ENCODE peak calls at places on chromosomes 6 and 20, in eight cellular contexts. One of them, this sample, is unnamed.

GRCh38 chr6:113595921-113596376 is 261.2 kb upstream of the MARCKS start:
- DNase-seq in amygdala: no peak
- DNase-seq in AG08396: no peak
- DNase-seq in activated CD4-positive, alpha-beta T cell treated with anti-CD3 and anti-CD28 coated beads for 48 hours: no peak
- DNase-seq in lower lobe of right lung: no peak
- DNase-seq in endothelial cell of umbilical vein: no peak
- DNase-seq in tibial artery: no peak
- DNase-seq in NCI-H1436 treated with DMSO at 0.1 percent for 48 hours: peak; percentile 45
- DNase-seq in this sample: peak; percentile 22

GRCh38 chr6:107977283-107977682 is 19.3 kb upstream of the SEC63 start:
- DNase-seq in NCI-H1436 treated with DMSO at 0.1 percent for 48 hours: no peak
- DNase-seq in lower lobe of right lung: no peak
- DNase-seq in tibial artery: no peak
- DNase-seq in endothelial cell of umbilical vein: peak; percentile 61
- DNase-seq in amygdala: no peak
- DNase-seq in AG08396: peak; percentile 11
- DNase-seq in activated CD4-positive, alpha-beta T cell treated with anti-CD3 and anti-CD28 coated beads for 48 hours: no peak
- DNase-seq in this sample: peak; percentile 61

GRCh38 chr6:43798688-43799444 is 28.9 kb downstream of the VEGFA start:
- DNase-seq in AG08396: peak; percentile 80
- DNase-seq in endothelial cell of umbilical vein: peak; percentile 26
- DNase-seq in activated CD4-positive, alpha-beta T cell treated with anti-CD3 and anti-CD28 coated beads for 48 hours: peak; percentile 31
- DNase-seq in amygdala: no peak
- DNase-seq in lower lobe of right lung: peak; percentile 90
- DNase-seq in NCI-H1436 treated with DMSO at 0.1 percent for 48 hours: no peak
- DNase-seq in tibial artery: no peak
- DNase-seq in this sample: peak; percentile 98

GRCh38 chr20:64000906-64001305 is 20.0 kb downstream of the PRPF6 start:
- DNase-seq in NCI-H1436 treated with DMSO at 0.1 percent for 48 hours: no peak
- DNase-seq in activated CD4-positive, alpha-beta T cell treated with anti-CD3 and anti-CD28 coated beads for 48 hours: no peak
- DNase-seq in endothelial cell of umbilical vein: no peak
- DNase-seq in AG08396: no peak
- DNase-seq in amygdala: no peak
- DNase-seq in tibial artery: no peak
- DNase-seq in lower lobe of right lung: no peak
- DNase-seq in this sample: peak; percentile 29

GRCh38 chr20:460180-460579 is 2.2 kb downstream of the TBC1D20 start:
- DNase-seq in amygdala: no peak
- DNase-seq in AG08396: no peak
- DNase-seq in NCI-H1436 treated with DMSO at 0.1 percent for 48 hours: no peak
- DNase-seq in endothelial cell of umbilical vein: no peak
- DNase-seq in tibial artery: no peak
- DNase-seq in lower lobe of right lung: no peak
- DNase-seq in activated CD4-positive, alpha-beta T cell treated with anti-CD3 and anti-CD28 coated beads for 48 hours: no peak
- DNase-seq in this sample: no peak

GRCh38 chr6:140485740-140486467 is 1111.5 kb upstream of the CITED2 start:
- DNase-seq in NCI-H1436 treated with DMSO at 0.1 percent for 48 hours: no peak
- DNase-seq in tibial artery: peak; percentile 26
- DNase-seq in lower lobe of right lung: peak; percentile 66
- DNase-seq in endothelial cell of umbilical vein: peak; percentile 13
- DNase-seq in AG08396: peak; percentile 40
- DNase-seq in amygdala: no peak
- DNase-seq in activated CD4-positive, alpha-beta T cell treated with anti-CD3 and anti-CD28 coated beads for 48 hours: peak; percentile 8
- DNase-seq in this sample: peak; percentile 93

GRCh38 chr6:37671061-37671460 is 26.6 kb downstream of the MDGA1 start:
- DNase-seq in tibial artery: no peak
- DNase-seq in lower lobe of right lung: no peak
- DNase-seq in AG08396: no peak
- DNase-seq in amygdala: no peak
- DNase-seq in endothelial cell of umbilical vein: no peak
- DNase-seq in NCI-H1436 treated with DMSO at 0.1 percent for 48 hours: no peak
- DNase-seq in activated CD4-positive, alpha-beta T cell treated with anti-CD3 and anti-CD28 coated beads for 48 hours: no peak
- DNase-seq in this sample: no peak

GRCh38 chr20:56605597-56605996 is 23.5 kb upstream of the TFAP2C start:
- DNase-seq in AG08396: no peak
- DNase-seq in amygdala: no peak
- DNase-seq in NCI-H1436 treated with DMSO at 0.1 percent for 48 hours: no peak
- DNase-seq in activated CD4-positive, alpha-beta T cell treated with anti-CD3 and anti-CD28 coated beads for 48 hours: no peak
- DNase-seq in tibial artery: no peak
- DNase-seq in endothelial cell of umbilical vein: no peak
- DNase-seq in lower lobe of right lung: no peak
- DNase-seq in this sample: no peak

GRCh38 chr6:169859978-169860703 is 108.7 kb downstream of the ERMARD start:
- DNase-seq in amygdala: no peak
- DNase-seq in endothelial cell of umbilical vein: no peak
- DNase-seq in NCI-H1436 treated with DMSO at 0.1 percent for 48 hours: no peak
- DNase-seq in lower lobe of right lung: no peak
- DNase-seq in AG08396: no peak
- DNase-seq in activated CD4-positive, alpha-beta T cell treated with anti-CD3 and anti-CD28 coated beads for 48 hours: no peak
- DNase-seq in tibial artery: peak; percentile 16
- DNase-seq in this sample: no peak

GRCh38 chr6:158016571-158017383 is 35.1 kb downstream of the SYNJ2 start:
- DNase-seq in tibial artery: peak; percentile 19
- DNase-seq in lower lobe of right lung: peak; percentile 35
- DNase-seq in AG08396: no peak
- DNase-seq in NCI-H1436 treated with DMSO at 0.1 percent for 48 hours: no peak
- DNase-seq in amygdala: peak; percentile 23
- DNase-seq in activated CD4-positive, alpha-beta T cell treated with anti-CD3 and anti-CD28 coated beads for 48 hours: no peak
- DNase-seq in endothelial cell of umbilical vein: peak; percentile 79
- DNase-seq in this sample: no peak

This sample was measured in M059J.